ENCODE peak calls at places on chromosomes 16 and 17, in nine cellular contexts. T is Right ventricle myocardium inferior; Z is stimulated activated CD4-positive, alpha-beta T cell treated with anti-CD3 and anti-CD28 coated beads, TNF-alpha, amount 100 ng/mL, for 1 hour; F is NCI-H187; J is amniotic stem cell; O is CD4-positive, alpha-beta memory T cell; M is fibroblast of pulmonary artery; Q is activated CD4-positive, CD25-positive, alpha-beta regulatory T cell; B is mucosa of descending colon. S is an unnamed sample.

GRCh38 chr16:81005644-81006471 is 827 bp downstream of the CMC2 start:
- DNase-seq in T (no peak), Z (no peak), F (no peak), J (peak; percentile 19), O (peak; percentile 5), M (peak; percentile 34), Q (no peak), B (no peak), S (no peak)

GRCh38 chr17:18980682-18981384 is 23.7 kb downstream of the FAM83G start:
- DNase-seq in T (no peak), Z (no peak), F (no peak), J (no peak), O (no peak), M (peak; percentile 14), Q (no peak), B (no peak), S (no peak)

GRCh38 chr17:9028632-9029570 is 7.6 kb downstream of the NTN1 start:
- DNase-seq in T (no peak), Z (no peak), F (no peak), J (no peak), O (no peak), M (no peak), Q (no peak), B (no peak), S (no peak)

GRCh38 chr16:17386229-17386628 is 84.5 kb downstream of the XYLT1 start:
- DNase-seq in T (no peak), Z (no peak), F (no peak), J (no peak), O (no peak), M (no peak), Q (no peak), B (no peak), S (no peak)

GRCh38 chr17:43891851-43892671 is 15.3 kb downstream of the MPP2 start:
- DNase-seq in T (no peak), Z (no peak), F (no peak), J (no peak), O (no peak), M (no peak), Q (no peak), B (no peak), S (no peak)

GRCh38 chr17:62705781-62706597 is 78.5 kb downstream of the MRC2 start:
- DNase-seq in T (no peak), Z (no peak), F (no peak), J (no peak), O (no peak), M (peak; percentile 41), Q (no peak), B (no peak), S (no peak)

GRCh38 chr17:49494937-49495841 is at the start of gene NGFR:
- DNase-seq in T (no peak), Z (peak; percentile 8), F (no peak), J (no peak), O (peak; percentile 56), M (no peak), Q (no peak), B (peak; percentile 61), S (no peak)

GRCh38 chr16:89023151-89023551 is 46.1 kb upstream of the CBFA2T3 start:
- DNase-seq in T (peak; percentile 0), Z (no peak), F (no peak), J (no peak), O (no peak), M (no peak), Q (no peak), B (peak; percentile 17), S (no peak)

GRCh38 chr17:682150-682549 is 32.5 kb downstream of the VPS53 start:
- DNase-seq in T (no peak), Z (no peak), F (no peak), J (no peak), O (no peak), M (no peak), Q (no peak), B (no peak), S (no peak)

GRCh38 chr17:2391597-2392251 is 9.1 kb downstream of the MNT start:
- DNase-seq in T (no peak), Z (no peak), F (no peak), J (no peak), O (no peak), M (no peak), Q (no peak), B (peak; percentile 52), S (no peak)

GRCh38 chr17:52159159-52159809 is 770 bp upstream of the CA10 start:
- DNase-seq in T (no peak), Z (no peak), F (no peak), J (no peak), O (no peak), M (no peak), Q (no peak), B (no peak), S (no peak)

GRCh38 chr17:31286587-31286986 is 10.5 kb downstream of the OMG start:
- DNase-seq in T (no peak), Z (no peak), F (no peak), J (no peak), O (no peak), M (no peak), Q (no peak), B (no peak), S (no peak)